ENCODE peak calls at places on chromosomes 11 and 22, in nine cellular contexts. One of them, this sample, is unnamed.

GRCh38 chr22:33105501-33105911 is 47.3 kb upstream of the SYN3 start:
- DNase-seq in NCI-H460: no peak
- DNase-seq in NCI-H1694: no peak
- DNase-seq in activated T-cell treated with anti-CD3 and anti-CD28 coated beads, Interleukin-2, amount 50 U/mL, for 24 hours: no peak
- DNase-seq in GM06990: no peak
- DNase-seq in GM23248: peak
- DNase-seq in GM12891: no peak
- DNase-seq in non-pigmented ciliary epithelial cell: no peak
- DNase-seq in effector CD8-positive, alpha-beta T cell: no peak
- DNase-seq in this sample: no peak

GRCh38 chr11:102457056-102457677 is 4.6 kb upstream of the TMEM123 start:
- DNase-seq in NCI-H460: no peak
- DNase-seq in NCI-H1694: no peak
- DNase-seq in activated T-cell treated with anti-CD3 and anti-CD28 coated beads, Interleukin-2, amount 50 U/mL, for 24 hours: no peak
- DNase-seq in GM06990: no peak
- DNase-seq in GM23248: no peak
- DNase-seq in GM12891: no peak
- DNase-seq in non-pigmented ciliary epithelial cell: no peak
- DNase-seq in effector CD8-positive, alpha-beta T cell: no peak
- DNase-seq in this sample: no peak

GRCh38 chr22:27846910-27847309 is 45.4 kb upstream of the MN1 start:
- DNase-seq in NCI-H460: no peak
- DNase-seq in NCI-H1694: no peak
- DNase-seq in activated T-cell treated with anti-CD3 and anti-CD28 coated beads, Interleukin-2, amount 50 U/mL, for 24 hours: no peak
- DNase-seq in GM06990: no peak
- DNase-seq in GM23248: no peak
- DNase-seq in GM12891: no peak
- DNase-seq in non-pigmented ciliary epithelial cell: no peak
- DNase-seq in effector CD8-positive, alpha-beta T cell: no peak
- DNase-seq in this sample: no peak

GRCh38 chr11:27619039-27619438 is 81.2 kb downstream of the BDNF start:
- DNase-seq in NCI-H460: no peak
- DNase-seq in NCI-H1694: no peak
- DNase-seq in activated T-cell treated with anti-CD3 and anti-CD28 coated beads, Interleukin-2, amount 50 U/mL, for 24 hours: no peak
- DNase-seq in GM06990: no peak
- DNase-seq in GM23248: peak
- DNase-seq in GM12891: no peak
- DNase-seq in non-pigmented ciliary epithelial cell: no peak
- DNase-seq in effector CD8-positive, alpha-beta T cell: no peak
- DNase-seq in this sample: no peak

GRCh38 chr11:11020747-11021149 is 162.9 kb upstream of the ZBED5 start:
- DNase-seq in NCI-H460: no peak
- DNase-seq in NCI-H1694: no peak
- DNase-seq in activated T-cell treated with anti-CD3 and anti-CD28 coated beads, Interleukin-2, amount 50 U/mL, for 24 hours: no peak
- DNase-seq in GM06990: no peak
- DNase-seq in GM23248: peak
- DNase-seq in GM12891: no peak
- DNase-seq in non-pigmented ciliary epithelial cell: no peak
- DNase-seq in effector CD8-positive, alpha-beta T cell: no peak
- DNase-seq in this sample: peak

GRCh38 chr22:41226728-41227655 is 13.7 kb downstream of the CHADL start:
- DNase-seq in NCI-H460: no peak
- DNase-seq in NCI-H1694: no peak
- DNase-seq in activated T-cell treated with anti-CD3 and anti-CD28 coated beads, Interleukin-2, amount 50 U/mL, for 24 hours: no peak
- DNase-seq in GM06990: no peak
- DNase-seq in GM23248: no peak
- DNase-seq in GM12891: no peak
- DNase-seq in non-pigmented ciliary epithelial cell: no peak
- DNase-seq in effector CD8-positive, alpha-beta T cell: no peak
- DNase-seq in this sample: no peak

GRCh38 chr11:70757241-70757640 is 358.9 kb downstream of the CTTN start:
- DNase-seq in NCI-H460: no peak
- DNase-seq in NCI-H1694: no peak
- DNase-seq in activated T-cell treated with anti-CD3 and anti-CD28 coated beads, Interleukin-2, amount 50 U/mL, for 24 hours: no peak
- DNase-seq in GM06990: no peak
- DNase-seq in GM23248: no peak
- DNase-seq in GM12891: no peak
- DNase-seq in non-pigmented ciliary epithelial cell: no peak
- DNase-seq in effector CD8-positive, alpha-beta T cell: no peak
- DNase-seq in this sample: no peak

GRCh38 chr11:69368119-69368880 is 74.3 kb downstream of the MYEOV start:
- DNase-seq in NCI-H460: no peak
- DNase-seq in NCI-H1694: no peak
- DNase-seq in activated T-cell treated with anti-CD3 and anti-CD28 coated beads, Interleukin-2, amount 50 U/mL, for 24 hours: peak
- DNase-seq in GM06990: no peak
- DNase-seq in GM23248: no peak
- DNase-seq in GM12891: no peak
- DNase-seq in non-pigmented ciliary epithelial cell: no peak
- DNase-seq in effector CD8-positive, alpha-beta T cell: no peak
- DNase-seq in this sample: peak

GRCh38 chr22:42792909-42793847 is 63.9 kb downstream of the ARFGAP3 start:
- DNase-seq in NCI-H460: no peak
- DNase-seq in NCI-H1694: no peak
- DNase-seq in activated T-cell treated with anti-CD3 and anti-CD28 coated beads, Interleukin-2, amount 50 U/mL, for 24 hours: no peak
- DNase-seq in GM06990: no peak
- DNase-seq in GM23248: no peak
- DNase-seq in GM12891: no peak
- DNase-seq in non-pigmented ciliary epithelial cell: no peak
- DNase-seq in effector CD8-positive, alpha-beta T cell: no peak
- DNase-seq in this sample: peak

GRCh38 chr11:9609841-9610240 is 36.4 kb downstream of the WEE1 start:
- DNase-seq in NCI-H460: no peak
- DNase-seq in NCI-H1694: no peak
- DNase-seq in activated T-cell treated with anti-CD3 and anti-CD28 coated beads, Interleukin-2, amount 50 U/mL, for 24 hours: no peak
- DNase-seq in GM06990: no peak
- DNase-seq in GM23248: no peak
- DNase-seq in GM12891: no peak
- DNase-seq in non-pigmented ciliary epithelial cell: no peak
- DNase-seq in effector CD8-positive, alpha-beta T cell: no peak
- DNase-seq in this sample: no peak

This sample was measured in adrenal gland.